ENCODE peak calls at places on chromosomes 4 and X, in four cellular contexts. J is BE2C, Z is AG10803, A is body of pancreas. O is an unnamed sample.

GRCh38 chr4:36794716-36795115 is 449.8 kb upstream of the NWD2 start:
- DNase-seq in Z (no peak), A (no peak), J (no peak), O (no peak)

GRCh38 chr4:162157241-162157640 is 6.6 kb downstream of the FSTL5 start:
- DNase-seq in Z (no peak), A (no peak), J (no peak), O (no peak)

GRCh38 chr4:147109800-147110199 is 164.1 kb upstream of the TTC29 start:
- DNase-seq in J (no peak), Z (no peak), A (no peak), O (no peak)

GRCh38 chrX:116232833-116233232 is 62.3 kb downstream of the AGTR2 start:
- DNase-seq in A (no peak), J (no peak), Z (peak; percentile 72), O (peak; percentile 65)

GRCh38 chr4:183241322-183241640 is 78.8 kb downstream of the CLDN22 start:
- DNase-seq in Z (peak; percentile 41), J (no peak), A (peak; percentile 52), O (peak; percentile 72)

GRCh38 chrX:40855411-40855810 is 120.1 kb upstream of the MED14 start:
- DNase-seq in A (no peak), Z (no peak), J (peak; percentile 41), O (peak; percentile 11)

GRCh38 chrX:48791063-48791820 is 4.9 kb downstream of the GATA1 start:
- DNase-seq in J (no peak), A (no peak), Z (no peak), O (no peak)

GRCh38 chr4:173051697-173052096 is 116.9 kb upstream of the GALNT7 start:
- DNase-seq in Z (no peak), A (no peak), J (no peak), O (peak; percentile 14)

GRCh38 chr4:170088686-170089085 is 1.1 kb downstream of the AADAT start:
- DNase-seq in Z (no peak), J (no peak), A (no peak), O (no peak)

GRCh38 chr4:39621582-39621981 is 17.1 kb downstream of the SMIM14 start:
- DNase-seq in A (peak; percentile 58), J (peak; percentile 46), Z (peak; percentile 77), O (peak; percentile 72)
- H3K4me3 ChIP-seq in A (no peak overlapping the region), J (no peak overlapping the region), Z (no peak overlapping the region), O (no peak overlapping the region)

GRCh38 chr4:51831133-51831532 is 11.8 kb upstream of the DCUN1D4 start:
- DNase-seq in A (peak; percentile 73), Z (peak; percentile 48), J (peak; percentile 79), O (peak; percentile 53)
- TF ChIP-seq CTCF in A (peak; percentile 82), Z (peak; percentile 78), J (peak; percentile 89), O (peak; percentile 82)

DNA sequence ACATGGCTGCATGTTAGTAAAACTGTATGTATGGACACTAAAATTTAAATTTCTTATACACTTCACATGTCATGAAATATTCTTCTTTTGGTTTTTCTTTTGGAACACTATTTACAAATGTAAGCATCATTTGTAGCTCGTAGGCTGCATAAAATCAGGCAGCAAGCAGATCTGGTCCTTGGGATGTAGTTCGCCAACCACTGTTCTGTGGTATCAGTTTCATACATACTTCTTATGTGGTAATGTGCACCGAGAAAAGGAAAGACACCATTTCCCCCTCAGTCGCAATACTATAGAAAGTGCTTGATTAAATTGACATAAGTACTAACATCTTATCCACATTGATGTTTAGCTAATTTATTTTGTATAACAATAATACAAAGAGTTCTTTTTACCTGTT is 274.4 kb upstream of the VCX start:
- DNase-seq in Z (no peak), A (no peak), J (no peak), O (no peak)
- H3K4me3 ChIP-seq in Z (no peak overlapping the region), A (no peak overlapping the region), J (no peak overlapping the region), O (no peak overlapping the region)

DNA sequence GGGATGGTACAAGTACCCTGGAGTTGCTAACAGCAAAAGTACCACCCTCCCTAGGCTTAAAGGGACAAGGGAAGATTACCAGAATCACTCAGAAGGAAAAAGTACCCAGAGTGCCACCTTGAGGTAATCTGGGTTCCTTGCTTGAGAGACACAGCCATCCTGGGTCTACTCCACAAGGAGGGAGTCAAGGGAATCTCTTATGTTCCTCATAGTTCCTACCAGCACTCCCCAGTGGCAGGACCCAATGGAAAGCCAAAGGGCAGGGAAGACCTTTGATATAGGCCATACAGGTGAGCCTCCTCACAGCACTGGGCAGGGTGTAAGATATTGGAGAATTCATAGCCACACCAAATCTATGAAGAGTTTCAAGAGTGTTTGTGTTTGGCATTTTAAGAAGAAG is 5.7 kb downstream of the IL2 start:
- DNase-seq in J (no peak), A (no peak), Z (peak; percentile 7), O (peak; percentile 8)
- TF ChIP-seq CTCF in J (peak; percentile 27), A (no peak), Z (peak; percentile 26), O (peak; percentile 40)

DNA sequence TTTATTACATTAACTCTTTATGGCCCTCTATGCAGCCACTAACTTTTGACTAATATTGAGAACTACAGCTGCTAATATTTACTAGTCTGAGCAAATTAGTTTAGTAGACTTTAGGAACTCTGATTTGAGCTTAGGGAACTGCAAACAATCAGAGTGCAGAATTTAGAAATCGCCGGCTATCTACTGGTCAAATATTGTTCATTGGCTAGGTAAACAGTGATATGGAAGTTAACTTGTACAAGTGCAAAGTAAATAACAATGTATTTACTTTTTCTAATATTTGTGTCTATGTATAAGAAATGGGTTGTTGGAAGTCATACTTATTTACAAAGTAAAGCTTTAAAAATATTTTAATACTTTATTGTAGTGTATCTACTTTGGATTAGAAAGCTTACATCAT is 279.6 kb downstream of the CFAP299 start:
- DNase-seq in Z (no peak), A (no peak), J (no peak), O (no peak)
- H3K4me3 ChIP-seq in Z (no peak overlapping the region), A (no peak overlapping the region), J (no peak overlapping the region), O (no peak overlapping the region)

GRCh38 chr4:91123742-91124141 is 996.5 kb downstream of the CCSER1 start:
- DNase-seq in J (no peak), Z (no peak), A (no peak), O (no peak)
- TF ChIP-seq CTCF in J (no peak), Z (no peak), A (no peak), O (no peak)

O was measured in astrocyte of the spinal cord.